ENCODE peak calls at places on chromosomes 13 and 19, in seven cellular contexts. R, J, B, H, K, Q and O are unnamed samples.

GRCh38 chr13:99205621-99206220 is 5.1 kb downstream of the UBAC2 start:
- DNase-seq in B (no peak), Q (no peak), K (no peak), R (no peak), H (no peak), J (no peak), O (no peak)

GRCh38 chr19:58513694-58514563 is 2.1 kb upstream of the SLC27A5 start:
- DNase-seq in K (peak), J (peak), R (peak), Q (peak), B (peak), H (peak), O (peak)

GRCh38 chr13:94009696-94010095 is 469.8 kb downstream of the DCT start:
- DNase-seq in B (no peak), J (no peak), Q (no peak), K (no peak), H (no peak), R (no peak), O (no peak)

GRCh38 chr13:29934531-29935308 is 84.3 kb upstream of the UBL3 start:
- DNase-seq in K (no peak), J (no peak), Q (no peak), R (no peak), H (no peak), B (peak), O (no peak)

GRCh38 chr19:33634361-33635091 is 12.8 kb downstream of the CHST8 start:
- DNase-seq in B (no peak), J (no peak), K (no peak), Q (no peak), H (no peak), R (no peak), O (no peak)

GRCh38 chr13:49681837-49682236 is 9.4 kb downstream of the EBPL start:
- DNase-seq in H (no peak), Q (no peak), K (no peak), B (no peak), R (no peak), J (no peak), O (no peak)

GRCh38 chr13:30255696-30256095 is 51.7 kb downstream of the KATNAL1 start:
- DNase-seq in B (no peak), Q (no peak), R (no peak), H (no peak), J (no peak), K (no peak), O (no peak)

GRCh38 chr19:39829702-39830275 is 4.2 kb downstream of the DYRK1B start:
- DNase-seq in B (no peak), R (no peak), Q (no peak), H (no peak), K (no peak), J (no peak), O (no peak)

GRCh38 chr13:102563267-102563666 is 33.5 kb upstream of the TPP2 start:
- DNase-seq in B (no peak), R (no peak), Q (no peak), H (no peak), K (no peak), J (no peak), O (no peak)

GRCh38 chr19:33444238-33444992 is 70.9 kb downstream of the CEBPG start:
- DNase-seq in H (no peak), J (peak), Q (no peak), K (no peak), R (no peak), B (peak), O (no peak)

GRCh38 chr19:35296644-35297514 is 4.9 kb downstream of the MAG start:
- DNase-seq in J (no peak), R (no peak), B (no peak), H (no peak), Q (no peak), K (no peak), O (no peak)

GRCh38 chr13:42215578-42216421 is 56.2 kb upstream of the AKAP11 start:
- DNase-seq in K (no peak), J (no peak), B (no peak), R (peak), H (peak), Q (no peak), O (no peak)

GRCh38 chr19:1510807-1511206 is 2.0 kb downstream of the ADAMTSL5 start:
- DNase-seq in J (no peak), R (no peak), B (no peak), K (no peak), H (no peak), Q (no peak), O (no peak)

GRCh38 chr13:22144806-22145205 is 473.9 kb downstream of the FGF9 start:
- DNase-seq in K (no peak), H (no peak), B (no peak), Q (no peak), J (no peak), R (no peak), O (no peak)